ENCODE peak calls at places on chromosomes 1 and 21, in seven cellular contexts. M is GM12864; D is T1000; E is stimulated activated naive CD4-positive, alpha-beta T cell; Z is nephron progenitor cell; O is left ventricle myocardium inferior; S is fibroblast of the aortic adventitia. L is an unnamed sample.

GRCh38 chr1:226975909-226976670 is 36.0 kb downstream of the COQ8A start:
- DNase-seq in S (no peak), O (no peak), E (no peak), D (no peak), Z (no peak), M (no peak), L (no peak)

GRCh38 chr1:191125950-191126349 is 648.3 kb upstream of the BRINP3 start:
- DNase-seq in M (no peak), Z (no peak), E (no peak), O (no peak), S (no peak), D (no peak), L (no peak)

GRCh38 chr1:10830961-10831669 is 34.7 kb upstream of the CASZ1 start:
- DNase-seq in S (no peak), D (no peak), M (no peak), O (no peak), Z (no peak), E (no peak), L (no peak)

GRCh38 chr1:89361681-89362080 is 2.2 kb upstream of the GBP6 start:
- DNase-seq in E (no peak), M (no peak), S (no peak), D (no peak), Z (no peak), O (no peak), L (no peak)

GRCh38 chr1:222914861-222915632 is 100.2 kb downstream of the DISP1 start:
- DNase-seq in S (peak), M (no peak), Z (no peak), O (no peak), E (no peak), D (no peak), L (no peak)

GRCh38 chr1:96538001-96538649 is 183.5 kb upstream of the PTBP2 start:
- DNase-seq in S (peak), M (no peak), D (no peak), O (no peak), E (no peak), Z (no peak), L (peak)

GRCh38 chr1:161099090-161099802 is 1.1 kb downstream of the KLHDC9 start:
- DNase-seq in E (no peak), S (no peak), Z (no peak), O (no peak), D (no peak), M (no peak), L (no peak)

GRCh38 chr1:59076612-59077011 is 220.3 kb upstream of the FGGY start:
- DNase-seq in S (peak), O (no peak), D (no peak), Z (no peak), E (no peak), M (no peak), L (no peak)

GRCh38 chr1:153796786-153797659 is 21.8 kb downstream of the SLC27A3 start:
- DNase-seq in E (peak), S (peak), D (no peak), M (peak), Z (peak), O (peak), L (peak)

GRCh38 chr21:46585191-46585953 is 19.5 kb downstream of the S100B start:
- DNase-seq in S (no peak), D (no peak), O (no peak), Z (no peak), E (no peak), M (no peak), L (no peak)

GRCh38 chr1:113073457-113073950 is 506 bp downstream of the LRIG2 start:
- DNase-seq in E (no peak), S (no peak), O (peak), D (no peak), M (no peak), Z (peak), L (peak)

GRCh38 chr1:198677027-198677426 is 38.2 kb downstream of the PTPRC start:
- DNase-seq in S (no peak), E (no peak), D (no peak), O (no peak), M (no peak), Z (no peak), L (no peak)

GRCh38 chr1:31792116-31792515 is 23.7 kb downstream of the SPOCD1 start:
- DNase-seq in M (no peak), E (no peak), Z (no peak), S (no peak), D (no peak), O (no peak), L (no peak)

GRCh38 chr1:181173761-181174371 is 85.4 kb downstream of the IER5 start:
- DNase-seq in S (no peak), O (no peak), D (no peak), Z (no peak), E (no peak), M (no peak), L (no peak)

GRCh38 chr1:59926381-59927243 is at the start of gene CYP2J2:
- DNase-seq in O (peak), S (peak), D (peak), M (no peak), E (peak), Z (peak), L (peak)

GRCh38 chr21:36613064-36613463 is 85.9 kb upstream of the SIM2 start:
- DNase-seq in O (no peak), M (no peak), D (no peak), E (no peak), S (peak), Z (no peak), L (no peak)

GRCh38 chr1:83799474-83800085 is 199.4 kb downstream of the TTLL7 start:
- DNase-seq in D (no peak), Z (no peak), S (no peak), O (no peak), M (no peak), E (no peak), L (no peak)

GRCh38 chr1:10841059-10841458 is 44.6 kb upstream of the CASZ1 start:
- DNase-seq in E (no peak), S (no peak), Z (no peak), M (no peak), D (no peak), O (no peak), L (no peak)

GRCh38 chr1:230699716-230700115 is 14.2 kb downstream of the AGT start:
- DNase-seq in O (no peak), D (no peak), M (no peak), S (no peak), E (no peak), Z (no peak), L (no peak)

GRCh38 chr1:248926401-248927182 is 20.6 kb downstream of the PGBD2 start:
- DNase-seq in D (no peak), Z (no peak), E (no peak), S (peak), M (no peak), O (no peak), L (no peak)

GRCh38 chr1:168758503-168758902 is 29.5 kb upstream of the DPT start:
- DNase-seq in O (no peak), Z (no peak), D (no peak), E (no peak), M (no peak), S (no peak), L (no peak)

GRCh38 chr1:152786077-152786476 is at the start of gene LCE1E:
- DNase-seq in D (no peak), Z (no peak), O (no peak), E (no peak), M (no peak), S (no peak), L (no peak)

GRCh38 chr1:119136401-119136800 is 4.1 kb downstream of the WARS2 start:
- DNase-seq in Z (no peak), D (no peak), S (peak), E (no peak), M (no peak), O (no peak), L (no peak)

L was measured in gastrocnemius medialis.